ENCODE peak calls at places on chromosomes 4 and X, in five cellular contexts. D, B, U, S and G are unnamed samples. For H3K4me1, the result is how much of the 10 kb centered on the place peaks cover.

GRCh38 chrX:49171752-49172279 is at the start of gene PLP2:
- DNase-seq in D (peak), B (peak), U (peak), S (peak), G (peak)

GRCh38 chrX:153733651-153734240 is 9.1 kb downstream of the ABCD1 start:
- DNase-seq in D (no peak), B (no peak), S (no peak), U (no peak), G (no peak)

GRCh38 chr4:95549246-95550138 is 719 bp upstream of the UNC5C start:
- DNase-seq in S (peak), B (no peak), U (no peak), D (peak), G (peak)

GRCh38 chr4:97270051-97270450 is 873.2 kb downstream of the STPG2 start:
- DNase-seq in D (no peak), S (no peak), U (no peak), B (no peak), G (no peak)

GRCh38 chrX:148856505-148856904 is 356.1 kb downstream of the AFF2 start:
- DNase-seq in B (no peak), S (no peak), U (no peak), D (no peak), G (no peak)

GRCh38 chr4:121740796-121741409 is 24.1 kb downstream of the SMIM43 start:
- DNase-seq in U (no peak), S (no peak), D (no peak), B (no peak), G (no peak)

GRCh38 chr4:118682928-118683327 is 2.3 kb upstream of the METTL14 start:
- DNase-seq in D (peak), U (no peak), B (no peak), S (no peak), G (no peak)

GRCh38 chr4:37802068-37802666 is 24.3 kb upstream of the PGM2 start:
- DNase-seq in U (no peak), B (no peak), D (peak), S (peak), G (peak)

GRCh38 chrX:3788494-3789233 is 75.2 kb upstream of the PRKX start:
- DNase-seq in B (peak), S (no peak), U (no peak), D (no peak), G (no peak)

GRCh38 chr4:120082286-120082685 is 15.6 kb upstream of the MAD2L1 start:
- DNase-seq in B (no peak), D (peak), U (no peak), S (no peak), G (no peak)

GRCh38 chr4:33959519-33959918 is 2284.8 kb downstream of the ARAP2 start:
- DNase-seq in D (no peak), U (no peak), S (no peak), B (no peak), G (no peak)

GRCh38 chr4:186717556-186717955 is 6.1 kb downstream of the FAT1 start:
- DNase-seq in S (no peak), B (no peak), U (no peak), D (no peak), G (no peak)

GRCh38 chr4:170750519-170750918 is 660.8 kb upstream of the AADAT start:
- DNase-seq in D (peak), S (no peak), B (no peak), U (no peak), G (no peak)

GRCh38 chr4:95541094-95541493 is 7.7 kb downstream of the UNC5C start:
- DNase-seq in U (no peak), D (no peak), B (no peak), S (no peak), G (no peak)

GRCh38 chr4:147617173-147617840 is at the start of gene TMEM184C:
- DNase-seq in S (peak), B (peak), D (peak), U (peak), G (peak)
- H3K27ac ChIP-seq in S (peak), B (peak), D (peak), U (peak), G (peak)

GRCh38 chr4:80608285-80608980 is 272.9 kb downstream of the CFAP299 start:
- DNase-seq in D (no peak), S (no peak), B (no peak), U (no peak), G (no peak)
- H3K4me1 ChIP-seq in D (under half), S (under half), B (under half), U (under half), G (under half)

GRCh38 chr4:86592553-86593249 is 1.4 kb upstream of the PTPN13 start:
- DNase-seq in S (no peak), D (no peak), B (no peak), U (no peak), G (no peak)
- H3K4me3 ChIP-seq in S (no peak), D (peak), B (no peak), U (no peak), G (no peak)

DNA sequence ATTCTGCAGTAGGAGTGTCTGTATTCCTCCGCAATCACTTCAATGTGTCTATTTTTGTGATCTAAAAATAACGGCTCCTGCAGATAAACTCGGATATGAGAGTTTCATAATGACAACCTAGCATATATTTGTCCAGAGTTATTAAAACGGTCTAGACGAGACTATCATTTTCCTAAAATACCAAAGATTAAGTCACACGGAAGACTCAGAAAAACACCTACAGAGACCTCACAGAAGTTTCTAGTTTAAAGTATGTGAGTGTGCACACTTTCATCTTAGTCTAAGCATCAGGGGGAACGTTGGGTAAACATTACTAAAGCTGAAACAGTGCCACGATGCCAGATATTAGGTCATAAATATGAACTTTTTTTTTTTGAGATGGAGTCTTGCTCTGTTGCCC is 156.9 kb downstream of the AFAP1 start:
- DNase-seq in B (no peak), S (no peak), U (no peak), D (no peak), G (no peak)
- H3K27ac ChIP-seq in B (no peak), S (no peak), U (no peak), D (no peak), G (no peak)

GRCh38 chr4:140054861-140055260 is 99.1 kb downstream of the MAML3 start:
- DNase-seq in D (no peak), S (no peak), B (no peak), U (no peak), G (no peak)

GRCh38 chr4:140053185-140053584 is 100.8 kb downstream of the MAML3 start:
- DNase-seq in B (no peak), U (no peak), S (no peak), D (no peak), G (no peak)

GRCh38 chr4:140059159-140059558 is 94.8 kb downstream of the MAML3 start:
- DNase-seq in B (no peak), D (no peak), U (no peak), S (peak), G (no peak)

GRCh38 chr4:140057693-140058092 is 96.3 kb downstream of the MAML3 start:
- DNase-seq in B (no peak), S (no peak), D (no peak), U (no peak), G (no peak)

GRCh38 chr4:140056015-140056414 is 98.0 kb downstream of the MAML3 start:
- DNase-seq in B (no peak), U (no peak), D (no peak), S (no peak), G (no peak)
- H3K4me1 ChIP-seq in B (under half), U (under half), D (under half), S (under half), G (under half)

GRCh38 chr4:123652501-123652900 is 255.9 kb downstream of the SPRY1 start:
- DNase-seq in S (no peak), U (no peak), D (no peak), B (no peak), G (no peak)
- H3K4me3 ChIP-seq in S (no peak), U (no peak), D (no peak), B (no peak), G (no peak)

GRCh38 chrX:139206914-139207313 is 323.6 kb upstream of the F9 start:
- DNase-seq in S (no peak), D (no peak), B (no peak), U (no peak), G (no peak)

GRCh38 chrX:139204576-139204902 is 326.0 kb upstream of the F9 start:
- DNase-seq in U (no peak), D (no peak), S (no peak), B (no peak), G (no peak)

GRCh38 chrX:139202742-139203410 is 327.7 kb upstream of the F9 start:
- DNase-seq in U (no peak), B (no peak), D (no peak), S (no peak), G (no peak)

GRCh38 chrX:139203681-139204575 is 326.6 kb upstream of the F9 start:
- DNase-seq in S (peak), D (peak), B (no peak), U (no peak), G (no peak)

GRCh38 chrX:139204903-139205667 is 325.5 kb upstream of the F9 start:
- DNase-seq in U (no peak), D (peak), B (no peak), S (peak), G (no peak)
- H3K27ac ChIP-seq in U (no peak), D (no peak), B (no peak), S (peak), G (no peak)

DNA sequence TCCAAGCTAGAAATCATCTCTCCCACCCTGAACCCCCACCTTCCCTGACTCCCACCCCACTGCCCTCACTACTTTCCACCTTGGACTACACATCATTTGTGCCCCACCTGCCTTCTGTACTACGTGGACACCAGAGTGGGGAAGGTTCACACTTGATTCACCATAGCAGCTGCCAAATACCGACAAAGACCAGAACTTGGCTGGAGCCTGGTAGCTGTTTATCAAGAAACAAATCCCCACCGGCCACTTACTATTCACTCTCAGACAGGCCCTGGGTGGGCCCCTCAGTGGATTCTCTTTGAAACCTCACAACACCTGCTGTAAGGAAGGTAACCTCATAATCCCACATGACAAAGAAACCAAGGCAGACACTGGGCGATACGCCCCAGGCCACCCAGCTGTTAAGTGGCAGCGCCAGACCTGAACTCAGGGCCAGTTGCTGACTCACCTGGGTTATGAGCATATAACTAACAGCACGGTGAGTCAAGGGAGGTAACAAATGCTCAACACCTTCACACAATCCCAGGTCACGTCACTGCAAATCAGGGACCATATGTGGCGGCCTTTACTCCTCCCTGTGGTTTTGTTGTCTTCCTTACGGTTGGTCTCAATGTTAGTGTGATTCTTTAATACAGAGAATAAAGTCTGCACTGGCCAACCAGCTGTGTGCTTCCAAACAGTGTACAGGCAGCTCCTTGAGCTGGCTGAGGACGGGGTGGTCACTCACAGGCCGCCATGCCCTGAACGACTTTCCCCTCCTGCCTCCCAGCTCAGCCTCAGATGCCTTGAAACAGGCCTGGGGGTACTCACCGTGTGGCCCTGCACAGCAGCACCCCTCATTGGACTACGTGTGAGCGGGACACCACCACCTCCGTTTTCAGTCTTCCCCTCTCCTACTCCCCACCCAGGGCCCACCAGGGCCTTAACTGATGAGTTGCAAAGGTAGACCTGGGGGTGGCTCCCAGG is 7.5 kb downstream of the WDR1 start:
- DNase-seq in U (no peak), B (peak), S (no peak), D (no peak), G (peak)
- H3K4me1 ChIP-seq in U (half or more), B (half or more), S (half or more), D (under half), G (under half)